ENCODE peak calls at places on chromosome 15, in seven cellular contexts. K, E, T, G, D, O and X are unnamed samples.

GRCh38 chr15:63466378-63467192 is 37.8 kb upstream of the USP3 start:
- DNase-seq in G (peak; percentile 74), D (peak; percentile 26), K (no peak), O (no peak), T (no peak), E (peak; percentile 71), X (peak; percentile 80)

GRCh38 chr15:85870216-85871014 is 75.7 kb upstream of the KLHL25 start:
- DNase-seq in K (no peak), O (no peak), E (no peak), T (no peak), D (no peak), G (no peak), X (no peak)

GRCh38 chr15:73794501-73795133 is 41.5 kb upstream of the INSYN1 start:
- DNase-seq in G (peak; percentile 5), E (no peak), K (no peak), D (no peak), O (no peak), T (no peak), X (no peak)

GRCh38 chr15:57472861-57473260 is 96.6 kb downstream of the CGNL1 start:
- DNase-seq in G (no peak), D (no peak), K (no peak), O (no peak), E (no peak), T (no peak), X (no peak)

GRCh38 chr15:68518785-68519430 is 59.9 kb upstream of the CORO2B start:
- DNase-seq in D (no peak), E (no peak), O (no peak), K (no peak), G (no peak), T (no peak), X (no peak)

GRCh38 chr15:66763186-66764066 is 61.4 kb downstream of the SMAD6 start:
- DNase-seq in E (no peak), K (peak; percentile 93), G (peak; percentile 2), T (peak; percentile 20), O (peak; percentile 59), D (no peak), X (peak; percentile 53)

GRCh38 chr15:40928975-40929729 is at the start of gene DLL4:
- DNase-seq in O (no peak), K (peak; percentile 78), E (peak; percentile 56), G (peak; percentile 88), D (peak; percentile 75), T (no peak), X (peak; percentile 12)

GRCh38 chr15:68691667-68692066 is 112.9 kb downstream of the CORO2B start:
- DNase-seq in T (no peak), K (no peak), G (peak; percentile 64), D (peak; percentile 10), E (no peak), O (peak; percentile 59), X (no peak)

GRCh38 chr15:86009727-86010126 is 69.9 kb upstream of the AGBL1 start:
- DNase-seq in E (no peak), G (no peak), D (no peak), T (no peak), O (no peak), K (no peak), X (no peak)

GRCh38 chr15:66936115-66936863 is 129.1 kb upstream of the SMAD3 start:
- DNase-seq in K (no peak), O (no peak), T (no peak), D (no peak), G (no peak), E (peak; percentile 51), X (peak; percentile 32)

GRCh38 chr15:34773013-34773412 is 18.2 kb upstream of the GJD2 start:
- DNase-seq in T (no peak), D (peak; percentile 26), E (no peak), O (no peak), G (no peak), K (no peak), X (no peak)

GRCh38 chr15:68653031-68653635 is 74.3 kb downstream of the CORO2B start:
- DNase-seq in G (no peak), K (no peak), O (peak; percentile 32), D (no peak), E (no peak), T (no peak), X (no peak)

GRCh38 chr15:57732526-57733331 is 26.2 kb downstream of the POLR2M start:
- DNase-seq in D (peak; percentile 22), O (peak; percentile 48), T (peak; percentile 6), G (peak; percentile 4), K (peak; percentile 44), E (peak; percentile 38), X (peak; percentile 80)

GRCh38 chr15:60301024-60301423 is 96.8 kb downstream of the ANXA2 start:
- DNase-seq in K (no peak), E (no peak), O (no peak), G (no peak), D (no peak), T (no peak), X (no peak)

GRCh38 chr15:98556321-98556720 is 92.0 kb upstream of the IGF1R start:
- DNase-seq in E (no peak), T (no peak), O (no peak), G (no peak), D (no peak), K (no peak), X (no peak)

GRCh38 chr15:78322243-78322642 is 17.9 kb upstream of the CRABP1 start:
- DNase-seq in D (peak; percentile 5), O (no peak), T (no peak), E (no peak), K (no peak), G (peak; percentile 37), X (no peak)

GRCh38 chr15:100902436-100903190 is 16.5 kb upstream of the LRRK1 start:
- DNase-seq in D (peak; percentile 83), T (no peak), E (no peak), K (peak; percentile 75), O (no peak), G (peak; percentile 72), X (peak; percentile 68)

GRCh38 chr15:60400957-60401356 is 3.2 kb upstream of the ANXA2 start:
- DNase-seq in E (no peak), G (no peak), T (no peak), O (no peak), D (no peak), K (no peak), X (no peak)

GRCh38 chr15:95604634-95605036 is 725.9 kb upstream of the NR2F2 start:
- DNase-seq in G (no peak), D (no peak), T (no peak), O (no peak), E (peak; percentile 19), K (no peak), X (peak; percentile 30)

GRCh38 chr15:43514241-43515057 is 3.0 kb upstream of the MAP1A start:
- DNase-seq in O (no peak), D (peak; percentile 85), T (peak; percentile 78), G (peak; percentile 3), E (peak; percentile 51), K (no peak), X (peak; percentile 46)

GRCh38 chr15:74514039-74514438 is 27.0 kb upstream of the ARID3B start:
- DNase-seq in K (no peak), T (no peak), G (no peak), O (no peak), E (no peak), D (no peak), X (no peak)

GRCh38 chr15:99682455-99682854 is 50.8 kb downstream of the LYSMD4 start:
- DNase-seq in E (peak; percentile 32), K (no peak), O (no peak), T (no peak), D (no peak), G (no peak), X (no peak)

GRCh38 chr15:90451215-90451850 is 63.3 kb downstream of the IQGAP1 start:
- DNase-seq in D (no peak), E (no peak), O (no peak), K (no peak), G (no peak), T (no peak), X (no peak)

GRCh38 chr15:101112336-101113113 is 139.3 kb downstream of the CHSY1 start:
- DNase-seq in D (no peak), O (no peak), K (no peak), E (no peak), T (no peak), G (no peak), X (no peak)

GRCh38 chr15:86355798-86356197 is 276.1 kb downstream of the AGBL1 start:
- DNase-seq in D (no peak), T (no peak), G (no peak), K (no peak), O (no peak), E (no peak), X (no peak)

GRCh38 chr15:70470556-70471191 is 292.7 kb downstream of the UACA start:
- DNase-seq in G (no peak), E (no peak), O (no peak), K (no peak), D (no peak), T (no peak), X (no peak)

GRCh38 chr15:76235186-76235826 is 76.0 kb downstream of the ETFA start:
- DNase-seq in G (peak; percentile 21), O (no peak), K (no peak), T (no peak), D (no peak), E (peak; percentile 32), X (no peak)

GRCh38 chr15:98599911-98600685 is 48.2 kb upstream of the IGF1R start:
- DNase-seq in T (no peak), E (peak; percentile 19), G (no peak), D (no peak), O (peak; percentile 50), K (peak; percentile 39), X (no peak)

GRCh38 chr15:72685301-72685924 is 569 bp downstream of the HIGD2B start:
- DNase-seq in K (no peak), T (no peak), G (no peak), E (no peak), O (no peak), D (no peak), X (peak; percentile 6)

GRCh38 chr15:77505556-77505955 is 84.9 kb downstream of the HMG20A start:
- DNase-seq in K (no peak), T (no peak), G (no peak), O (peak; percentile 34), D (no peak), E (no peak), X (no peak)